ENCODE peak calls at places on chromosomes 16 and 17, in ten cellular contexts. I is ELR, Z is GM20000, J is fibroblast of the aortic adventitia, X is SK-N-MC, F is fibroblast of lung, R is EL, C is cardiac fibroblast, K is A172, H is A549. W is an unnamed sample.

GRCh38 chr16:69651217-69651616 is 75.1 kb downstream of the NQO1 start:
- DNase-seq in I (no peak), Z (no peak), J (no peak), X (no peak), F (no peak), R (no peak), C (no peak), K (no peak), H (no peak), W (no peak)

GRCh38 chr17:27535975-27536374 is 79.7 kb downstream of the KSR1 start:
- DNase-seq in I (no peak), Z (no peak), J (no peak), X (no peak), F (peak), R (no peak), C (no peak), K (no peak), H (no peak), W (no peak)

GRCh38 chr16:83626676-83627075 is 181.1 kb upstream of the HSBP1 start:
- DNase-seq in I (no peak), Z (no peak), J (no peak), X (no peak), F (no peak), R (no peak), C (no peak), K (no peak), H (no peak), W (no peak)

GRCh38 chr17:27384261-27384701 is 72.0 kb upstream of the KSR1 start:
- DNase-seq in I (peak), Z (no peak), J (peak), X (no peak), F (peak), R (peak), C (peak), K (peak), H (peak), W (peak)

GRCh38 chr16:47858333-47859067 is 297.3 kb downstream of the ABCC12 start:
- DNase-seq in I (no peak), Z (no peak), J (no peak), X (no peak), F (peak), R (no peak), C (no peak), K (no peak), H (no peak), W (no peak)

GRCh38 chr17:6279659-6280058 is 155.3 kb downstream of the AIPL1 start:
- DNase-seq in I (peak), Z (no peak), J (no peak), X (no peak), F (no peak), R (no peak), C (no peak), K (peak), H (peak), W (no peak)

GRCh38 chr16:2096853-2097620 is 38.7 kb downstream of the PKD1 start:
- DNase-seq in I (no peak), Z (no peak), J (no peak), X (no peak), F (peak), R (no peak), C (no peak), K (no peak), H (no peak), W (no peak)

GRCh38 chr16:84633622-84634021 is 14.7 kb upstream of the KLHL36 start:
- DNase-seq in I (no peak), Z (no peak), J (peak), X (no peak), F (no peak), R (no peak), C (peak), K (no peak), H (no peak), W (peak)

GRCh38 chr16:71724320-71724751 is at the start of gene PHLPP2:
- DNase-seq in I (no peak), Z (no peak), J (no peak), X (no peak), F (no peak), R (no peak), C (no peak), K (no peak), H (no peak), W (peak)

GRCh38 chr16:48271728-48272127 is 24.4 kb upstream of the ABCC11 start:
- DNase-seq in I (no peak), Z (no peak), J (peak), X (no peak), F (peak), R (no peak), C (peak), K (no peak), H (no peak), W (no peak)

GRCh38 chr16:74574146-74574545 is 32.8 kb downstream of the GLG1 start:
- DNase-seq in I (no peak), Z (no peak), J (no peak), X (no peak), F (no peak), R (no peak), C (no peak), K (no peak), H (no peak), W (no peak)

GRCh38 chr17:45127583-45128300 is 4.6 kb downstream of the PLCD3 start:
- DNase-seq in I (peak), Z (no peak), J (peak), X (no peak), F (peak), R (peak), C (no peak), K (peak), H (peak), W (peak)

GRCh38 chr16:50434872-50435478 is 66.2 kb upstream of the BRD7 start:
- DNase-seq in I (no peak), Z (no peak), J (no peak), X (no peak), F (no peak), R (no peak), C (no peak), K (no peak), H (no peak), W (no peak)

GRCh38 chr16:86507173-86508027 is 2.9 kb upstream of the FOXF1 start:
- DNase-seq in I (no peak), Z (no peak), J (no peak), X (no peak), F (no peak), R (no peak), C (no peak), K (no peak), H (no peak), W (no peak)

GRCh38 chr16:13322357-13322756 is 421.0 kb downstream of the SHISA9 start:
- DNase-seq in I (no peak), Z (peak), J (no peak), X (no peak), F (no peak), R (no peak), C (no peak), K (no peak), H (no peak), W (no peak)

GRCh38 chr16:69712277-69712676 is 14.1 kb downstream of the NQO1 start:
- DNase-seq in I (no peak), Z (no peak), J (no peak), X (no peak), F (no peak), R (no peak), C (no peak), K (no peak), H (no peak), W (no peak)

GRCh38 chr17:48483471-48484131 is 47.2 kb downstream of the HOXB1 start:
- DNase-seq in I (peak), Z (no peak), J (peak), X (no peak), F (peak), R (peak), C (peak), K (peak), H (no peak), W (peak)

GRCh38 chr16:8554881-8555280 is 35.4 kb downstream of the TMEM114 start:
- DNase-seq in I (no peak), Z (no peak), J (no peak), X (no peak), F (no peak), R (no peak), C (no peak), K (no peak), H (no peak), W (no peak)

GRCh38 chr17:76561332-76561731 is 21.5 kb downstream of the PRCD start:
- DNase-seq in I (peak), Z (no peak), J (no peak), X (no peak), F (no peak), R (no peak), C (no peak), K (no peak), H (no peak), W (peak)

GRCh38 chr17:19540706-19541370 is 7.2 kb downstream of the SLC47A1 start:
- DNase-seq in I (no peak), Z (no peak), J (no peak), X (no peak), F (no peak), R (no peak), C (no peak), K (no peak), H (no peak), W (no peak)

GRCh38 chr17:2259769-2260536 is 43.6 kb downstream of the SMG6 start:
- DNase-seq in I (no peak), Z (peak), J (peak), X (no peak), F (peak), R (peak), C (peak), K (no peak), H (no peak), W (no peak)